ENCODE peak calls at places on chromosomes 2 and 18, in ten cellular contexts. S is coronary artery, H is OCI-LY7, K is AG09309, Z is astrocyte of the spinal cord, O is astrocyte of the cerebellum, X is HCT116, M is cardiac muscle cell, Q is choroid plexus epithelial cell, Y is lower lobe of right lung. W is an unnamed sample.

GRCh38 chr2:222038086-222038802 is 260.6 kb downstream of the PAX3 start:
- DNase-seq in M (peak), S (no peak), O (peak), Q (peak), Y (no peak), X (no peak), K (no peak), Z (peak), H (no peak), W (peak)

GRCh38 chr2:26080356-26080755 is 46.5 kb downstream of the RAB10 start:
- DNase-seq in X (no peak), M (no peak), Z (no peak), Q (peak), Y (no peak), K (no peak), S (no peak), O (no peak), H (no peak), W (peak)

GRCh38 chr2:98768765-98769476 is 38.0 kb upstream of the MGAT4A start:
- DNase-seq in Z (peak), K (no peak), X (no peak), S (no peak), Q (peak), M (peak), H (no peak), O (no peak), Y (no peak), W (peak)

GRCh38 chr2:24409700-24410556 is 49.6 kb upstream of the ITSN2 start:
- DNase-seq in Y (no peak), Z (peak), X (peak), S (no peak), K (peak), Q (peak), O (peak), H (peak), M (peak), W (peak)

GRCh38 chr2:177245010-177245422 is 19.5 kb downstream of the NFE2L2 start:
- DNase-seq in H (no peak), Q (peak), M (peak), X (peak), S (no peak), O (peak), Z (peak), Y (no peak), K (peak), W (peak)

GRCh38 chr2:119574108-119574815 is 30.0 kb downstream of the CFAP221 start:
- DNase-seq in Y (no peak), Q (no peak), X (no peak), M (no peak), H (no peak), Z (no peak), O (no peak), S (no peak), K (no peak), W (no peak)

GRCh38 chr2:165839610-165840009 is 45.6 kb upstream of the GALNT3 start:
- DNase-seq in H (no peak), Y (no peak), M (no peak), Q (peak), X (no peak), O (no peak), Z (peak), S (no peak), K (no peak), W (peak)

GRCh38 chr2:174585111-174585510 is 12.5 kb downstream of the WIPF1 start:
- DNase-seq in X (no peak), K (no peak), Z (no peak), Y (no peak), S (no peak), O (no peak), H (no peak), M (no peak), Q (no peak), W (no peak)

GRCh38 chr2:68832161-68832869 is 38.9 kb downstream of the BMP10 start:
- DNase-seq in M (peak), Y (peak), S (peak), H (peak), Q (peak), Z (peak), K (no peak), O (no peak), X (no peak), W (peak)

GRCh38 chr2:159156834-159157233 is 129.7 kb downstream of the WDSUB1 start:
- DNase-seq in Y (peak), K (no peak), M (no peak), S (no peak), O (no peak), H (no peak), Q (no peak), X (no peak), Z (no peak), W (no peak)

GRCh38 chr18:1914489-1914888 is 656.8 kb downstream of the METTL4 start:
- DNase-seq in H (peak), M (peak), K (no peak), S (no peak), Q (peak), X (peak), Y (no peak), Z (peak), O (no peak), W (peak)

GRCh38 chr18:44548291-44549221 is 132.1 kb upstream of the SETBP1 start:
- DNase-seq in O (no peak), K (peak), Q (peak), M (peak), Z (peak), X (no peak), H (no peak), Y (no peak), S (no peak), W (peak)

GRCh38 chr2:56522605-56523089 is 338.9 kb downstream of the CCDC85A start:
- DNase-seq in O (peak), K (no peak), H (no peak), X (no peak), Z (peak), Q (peak), Y (peak), S (no peak), M (peak), W (peak)

GRCh38 chr2:17604050-17604449 is 63.6 kb downstream of the VSNL1 start:
- DNase-seq in Y (no peak), Q (no peak), Z (no peak), S (no peak), O (no peak), X (no peak), K (no peak), H (no peak), M (no peak), W (no peak)

GRCh38 chr2:120244656-120245519 is 7.8 kb upstream of the RALB start:
- DNase-seq in K (no peak), Z (no peak), O (no peak), S (no peak), H (no peak), Y (no peak), Q (no peak), X (no peak), M (no peak), W (no peak)

GRCh38 chr2:127593228-127594115 is 52.5 kb upstream of the GPR17 start:
- DNase-seq in X (no peak), H (no peak), Y (no peak), S (peak), Q (no peak), O (no peak), M (no peak), K (no peak), Z (no peak), W (no peak)

GRCh38 chr2:85212846-85213245 is 79.7 kb downstream of the TCF7L1 start:
- DNase-seq in M (no peak), X (no peak), O (no peak), S (no peak), Q (no peak), Z (no peak), K (no peak), Y (no peak), H (no peak), W (no peak)

GRCh38 chr2:22253171-22253570 is 1129.4 kb downstream of the TDRD15 start:
- DNase-seq in M (no peak), S (no peak), Q (no peak), Y (no peak), K (no peak), Z (no peak), H (no peak), X (no peak), O (no peak), W (no peak)

GRCh38 chr2:228867406-228867805 is 403.7 kb downstream of the PID1 start:
- DNase-seq in M (no peak), S (no peak), Z (no peak), K (no peak), Y (no peak), H (no peak), X (no peak), O (no peak), Q (no peak), W (no peak)

GRCh38 chr2:20448246-20449046 is 1.6 kb downstream of the RHOB start:
- DNase-seq in H (no peak), O (no peak), S (peak), Y (no peak), X (no peak), K (no peak), Z (peak), Q (peak), M (peak), W (peak)

GRCh38 chr18:37484893-37485834 is 80.4 kb downstream of the CELF4 start:
- DNase-seq in S (no peak), X (peak), H (no peak), M (peak), Z (no peak), O (no peak), Y (no peak), K (no peak), Q (peak), W (peak)

GRCh38 chr2:21251216-21251971 is 127.6 kb downstream of the TDRD15 start:
- DNase-seq in O (no peak), M (no peak), Y (no peak), S (no peak), K (no peak), H (no peak), X (no peak), Z (no peak), Q (no peak), W (no peak)

GRCh38 chr18:56433919-56434318 is 204.5 kb downstream of the TXNL1 start:
- DNase-seq in K (no peak), Y (no peak), O (no peak), Q (no peak), H (no peak), S (no peak), M (no peak), Z (no peak), X (no peak), W (no peak)

GRCh38 chr2:28869494-28870145 is 489 bp downstream of the TRMT61B start:
- DNase-seq in X (no peak), S (no peak), Z (peak), H (no peak), M (no peak), K (no peak), Y (peak), Q (peak), O (no peak), W (no peak)

GRCh38 chr2:38274286-38275276 is 102.5 kb downstream of the ATL2 start:
- DNase-seq in H (peak), X (peak), M (peak), Z (peak), S (no peak), Y (no peak), Q (peak), K (peak), O (peak), W (peak)

GRCh38 chr2:234026693-234027254 is 23.7 kb upstream of the SPP2 start:
- DNase-seq in S (no peak), H (no peak), M (no peak), X (no peak), Y (no peak), O (no peak), Q (no peak), K (no peak), Z (no peak), W (no peak)

GRCh38 chr2:110650346-110650745 is 27.5 kb downstream of the BUB1 start:
- DNase-seq in Y (no peak), Z (no peak), X (no peak), K (no peak), M (no peak), H (no peak), S (no peak), O (no peak), Q (no peak), W (no peak)

GRCh38 chr2:204825054-204825453 is 279.8 kb downstream of the PARD3B start:
- DNase-seq in X (no peak), H (no peak), O (no peak), Q (peak), M (no peak), S (no peak), Z (no peak), K (no peak), Y (no peak), W (peak)

GRCh38 chr2:7377861-7378569 is 460.8 kb downstream of the RNF144A start:
- DNase-seq in K (no peak), O (no peak), S (no peak), Y (no peak), M (no peak), Z (no peak), H (no peak), X (no peak), Q (no peak), W (no peak)

GRCh38 chr2:45833968-45834344 is 182.5 kb downstream of the PRKCE start:
- DNase-seq in O (no peak), S (no peak), K (no peak), X (no peak), Y (no peak), Z (no peak), H (peak), Q (no peak), M (no peak), W (no peak)
- H3K4me3 ChIP-seq in O (no peak), S (no peak), K (no peak), X (no peak), Y (no peak), Z (no peak), H (peak), Q (no peak), M (no peak), W (no peak)

GRCh38 chr2:134120160-134120717 is 133.6 kb upstream of the MGAT5 start:
- DNase-seq in Z (peak), O (no peak), S (no peak), K (no peak), H (no peak), X (no peak), M (no peak), Y (no peak), Q (no peak), W (no peak)

GRCh38 chr2:134124047-134124753 is 129.7 kb upstream of the MGAT5 start:
- DNase-seq in M (no peak), Y (no peak), H (peak), Z (no peak), Q (no peak), K (no peak), S (no peak), X (no peak), O (no peak), W (peak)

GRCh38 chr2:134119672-134120159 is 134.2 kb upstream of the MGAT5 start:
- DNase-seq in Y (peak), Q (peak), K (peak), S (peak), X (peak), H (peak), Z (peak), M (peak), O (peak), W (peak)

GRCh38 chr2:134120718-134121630 is 132.9 kb upstream of the MGAT5 start:
- DNase-seq in M (peak), Z (peak), X (no peak), H (peak), S (peak), K (peak), O (peak), Y (peak), Q (peak), W (peak)

GRCh38 chr2:134122610-134123009 is 131.3 kb upstream of the MGAT5 start:
- DNase-seq in X (no peak), S (no peak), Y (no peak), K (no peak), M (no peak), Z (no peak), O (no peak), H (peak), Q (no peak), W (no peak)
- TF ChIP-seq CTCF in X (no peak), S (no peak), Y (no peak), K (no peak), M (no peak), Z (no peak), O (no peak), H (peak), Q (no peak), W (no peak)

GRCh38 chr2:65031341-65032015 is 24.7 kb upstream of the CEP68 start:
- DNase-seq in H (peak), O (no peak), Q (no peak), Y (no peak), M (peak), X (no peak), Z (no peak), K (no peak), S (no peak), W (no peak)
- H3K4me3 ChIP-seq in H (peak), O (no peak), Q (no peak), Y (peak), M (no peak), X (no peak), Z (no peak), K (no peak), S (peak), W (no peak)

GRCh38 chr2:206502729-206503128 is 59.4 kb downstream of the ADAM23 start:
- DNase-seq in X (no peak), S (no peak), K (no peak), Y (no peak), O (no peak), Q (no peak), M (no peak), Z (no peak), H (no peak), W (no peak)
- TF ChIP-seq CTCF in X (no peak), S (no peak), K (no peak), Y (no peak), O (no peak), Q (no peak), M (no peak), Z (no peak), H (peak), W (no peak)

GRCh38 chr2:2516386-2516785 is 185.3 kb upstream of the MYT1L start:
- DNase-seq in Y (no peak), Z (no peak), X (no peak), O (no peak), S (no peak), H (no peak), Q (no peak), K (no peak), M (no peak), W (no peak)

GRCh38 chr2:2517399-2517798 is 186.3 kb upstream of the MYT1L start:
- DNase-seq in M (no peak), Z (no peak), O (no peak), X (no peak), Y (no peak), H (no peak), K (no peak), S (no peak), Q (no peak), W (no peak)

GRCh38 chr2:2523395-2524339 is 192.6 kb upstream of the MYT1L start:
- DNase-seq in X (no peak), H (no peak), S (no peak), K (no peak), O (no peak), M (no peak), Q (no peak), Y (no peak), Z (no peak), W (no peak)

GRCh38 chr2:2519381-2519780 is 188.3 kb upstream of the MYT1L start:
- DNase-seq in Q (no peak), Y (no peak), Z (no peak), X (no peak), H (no peak), M (no peak), S (no peak), O (no peak), K (no peak), W (no peak)

GRCh38 chr2:2520396-2520795 is 189.3 kb upstream of the MYT1L start:
- DNase-seq in O (no peak), S (no peak), M (no peak), K (no peak), H (no peak), X (no peak), Z (no peak), Q (no peak), Y (no peak), W (no peak)
- H3K4me3 ChIP-seq in O (no peak), S (no peak), M (no peak), K (no peak), H (no peak), X (no peak), Z (no peak), Q (no peak), Y (no peak), W (no peak)

GRCh38 chr2:223994562-223995162 is 37.4 kb downstream of the MRPL44 start:
- DNase-seq in X (no peak), S (no peak), Y (no peak), Q (no peak), Z (no peak), H (no peak), O (no peak), M (no peak), K (no peak), W (no peak)

GRCh38 chr2:223993634-223994232 is 36.5 kb downstream of the MRPL44 start:
- DNase-seq in Z (peak), K (peak), M (peak), Y (no peak), Q (peak), H (peak), X (peak), O (peak), S (no peak), W (peak)

GRCh38 chr2:223991611-223992010 is 34.3 kb downstream of the MRPL44 start:
- DNase-seq in Z (no peak), H (no peak), Q (no peak), O (no peak), K (no peak), M (no peak), X (no peak), S (no peak), Y (no peak), W (no peak)

GRCh38 chr2:223989860-223990237 is 32.6 kb downstream of the MRPL44 start:
- DNase-seq in H (no peak), S (no peak), Y (no peak), M (no peak), Q (no peak), X (no peak), Z (no peak), O (no peak), K (no peak), W (no peak)

GRCh38 chr2:223989206-223989859 is 32.1 kb downstream of the MRPL44 start:
- DNase-seq in M (no peak), S (no peak), K (no peak), X (peak), Q (no peak), Y (no peak), Z (no peak), H (no peak), O (no peak), W (no peak)
- TF ChIP-seq CTCF in M (no peak), S (no peak), K (no peak), X (peak), Q (no peak), Y (no peak), Z (no peak), H (no peak), O (no peak), W (no peak)

GRCh38 chr2:239326831-239327535 is 73.8 kb downstream of the HDAC4 start:
- DNase-seq in M (no peak), K (no peak), X (no peak), S (peak), O (no peak), H (no peak), Y (no peak), Q (no peak), Z (peak), W (no peak)
- H3K4me3 ChIP-seq in M (no peak), K (no peak), X (no peak), S (no peak), O (no peak), H (no peak), Y (no peak), Q (no peak), Z (no peak), W (no peak)

DNA sequence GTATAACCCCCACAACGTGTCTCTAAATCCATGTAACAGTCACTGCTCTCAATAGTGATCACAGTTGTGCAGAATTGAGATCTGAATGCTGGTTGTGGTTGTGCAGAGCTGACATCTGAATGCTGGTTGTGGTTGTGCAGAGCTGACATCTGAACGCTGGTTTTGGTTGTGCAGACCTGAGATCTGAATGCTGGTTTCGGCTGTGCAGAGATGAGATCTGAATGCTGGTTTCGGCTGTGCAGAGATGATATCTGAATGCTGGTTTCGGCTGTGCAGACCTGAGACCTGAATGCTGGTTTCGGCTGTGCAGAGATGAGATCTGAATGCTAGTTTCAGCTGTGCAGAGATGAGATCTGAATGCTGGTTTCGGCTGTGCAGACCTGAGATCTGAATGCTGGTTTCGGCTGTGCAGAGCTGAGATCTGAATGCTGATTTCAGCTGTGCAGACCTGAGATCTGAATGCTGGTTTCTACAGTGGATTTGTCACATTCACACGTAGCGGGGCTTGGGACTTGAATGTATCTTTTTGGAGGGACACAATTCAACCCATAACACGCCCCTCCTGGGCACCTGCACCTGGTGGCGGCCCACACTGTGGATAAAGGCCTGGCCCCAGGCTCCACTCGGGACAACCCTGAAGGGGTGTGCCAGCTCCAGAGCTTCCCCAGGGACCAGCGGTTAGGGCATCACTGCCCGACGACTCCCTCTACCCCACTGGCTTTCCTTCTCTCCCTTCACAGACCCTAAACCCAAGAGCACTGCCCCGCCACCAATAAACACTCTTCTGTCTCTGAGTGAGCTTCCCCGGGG is 51.1 kb upstream of the SLC66A3 start:
- DNase-seq in Z (no peak), S (peak), X (no peak), O (no peak), M (no peak), H (no peak), Q (no peak), Y (no peak), K (no peak), W (no peak)
- TF ChIP-seq CTCF in Z (no peak), S (no peak), X (no peak), O (no peak), M (no peak), H (no peak), Q (no peak), Y (no peak), K (no peak), W (no peak)

GRCh38 chr2:231923951-231924888 is 2.0 kb downstream of the NPPC start:
- DNase-seq in M (no peak), Y (peak), Z (no peak), H (no peak), X (no peak), S (no peak), Q (no peak), O (no peak), K (no peak), W (no peak)
- H3K4me3 ChIP-seq in M (no peak), Y (no peak), Z (no peak), H (no peak), X (no peak), S (no peak), Q (no peak), O (no peak), K (no peak), W (no peak)